ENCODE peak calls at places on chromosome 17, in nine cellular contexts. A is NCI-H748 treated with DMSO at 0.1 percent for 48 hours; U is nucleus accumbens; Z is tibial artery; H is skeletal muscle cell; F is GM19239; O is activated CD8-positive, alpha-beta memory T cell treated with anti-CD3 and anti-CD28 coated beads, Interleukin-2, amount 10 ng/mL, durations not matched to agents 7 days and 5 days; S is stimulated activated naive CD4-positive, alpha-beta T cell; L is fibroblast of mammary gland. T is an unnamed sample.

GRCh38 chr17:72034000-72034399 is 86.8 kb upstream of the SOX9 start:
- DNase-seq in F (no peak), Z (no peak), L (no peak), O (no peak), H (no peak), U (no peak), S (no peak), A (no peak), T (no peak)

GRCh38 chr17:40176409-40177110 is 710 bp upstream of the RAPGEFL1 start:
- DNase-seq in U (no peak), F (no peak), O (no peak), L (no peak), A (no peak), H (no peak), Z (no peak), S (no peak), T (no peak)

GRCh38 chr17:28968269-28968913 is 17.1 kb upstream of the PHF12 start:
- DNase-seq in A (no peak), F (no peak), Z (no peak), S (no peak), O (no peak), H (no peak), U (no peak), L (no peak), T (no peak)

GRCh38 chr17:69729937-69730336 is 315.4 kb downstream of the MAP2K6 start:
- DNase-seq in Z (no peak), U (no peak), O (peak), S (no peak), A (no peak), F (no peak), H (no peak), L (peak), T (no peak)

GRCh38 chr17:34154916-34155730 is 100.0 kb upstream of the CCL2 start:
- DNase-seq in Z (no peak), S (no peak), U (peak), O (peak), F (no peak), L (no peak), H (no peak), A (no peak), T (peak)

GRCh38 chr17:49388692-49389513 is 25.8 kb downstream of the PHB1 start:
- DNase-seq in U (no peak), O (no peak), S (no peak), F (no peak), A (no peak), L (peak), H (no peak), Z (no peak), T (no peak)

GRCh38 chr17:39814497-39814896 is 49.6 kb downstream of the IKZF3 start:
- DNase-seq in F (no peak), L (no peak), Z (no peak), S (no peak), A (no peak), U (no peak), O (no peak), H (no peak), T (no peak)

GRCh38 chr17:16286009-16286946 is 67.0 kb downstream of the CENPV start:
- DNase-seq in L (peak), F (peak), H (peak), O (peak), U (no peak), Z (peak), A (no peak), S (peak), T (no peak)

GRCh38 chr17:76527430-76528111 is 9.9 kb downstream of the CYGB start:
- DNase-seq in O (peak), A (no peak), Z (no peak), S (peak), U (no peak), L (peak), H (peak), F (no peak), T (no peak)

GRCh38 chr17:45812102-45812501 is 28.0 kb downstream of the CRHR1 start:
- DNase-seq in H (no peak), U (no peak), A (no peak), S (no peak), F (no peak), Z (no peak), L (peak), O (no peak), T (no peak)

GRCh38 chr17:6701719-6702118 is 11.4 kb downstream of the SLC13A5 start:
- DNase-seq in L (peak), A (no peak), O (peak), U (no peak), F (peak), S (no peak), Z (no peak), H (no peak), T (peak)

GRCh38 chr17:50064253-50064991 is 8.5 kb downstream of the ITGA3 start:
- DNase-seq in S (no peak), Z (peak), A (no peak), U (no peak), O (no peak), F (no peak), H (peak), L (peak), T (no peak)

GRCh38 chr17:32331243-32332040 is 10.5 kb downstream of the C17orf75 start:
- DNase-seq in O (no peak), U (no peak), A (no peak), Z (no peak), L (no peak), F (no peak), H (no peak), S (no peak), T (no peak)

GRCh38 chr17:8673621-8674020 is 43.1 kb upstream of the MYH10 start:
- DNase-seq in A (no peak), Z (peak), F (no peak), S (no peak), L (peak), H (peak), U (no peak), O (no peak), T (no peak)

GRCh38 chr17:48472485-48473281 is 42.7 kb upstream of the SKAP1 start:
- DNase-seq in O (peak), Z (no peak), F (no peak), L (peak), U (no peak), S (no peak), H (peak), A (no peak), T (no peak)

GRCh38 chr17:38800237-38800760 is 943 bp upstream of the PIP4K2B start:
- DNase-seq in A (no peak), Z (no peak), F (no peak), O (no peak), H (no peak), L (peak), U (no peak), S (no peak), T (no peak)

GRCh38 chr17:10631048-10631700 is 25.9 kb downstream of the MYH3 start:
- DNase-seq in S (no peak), Z (no peak), A (peak), O (peak), L (peak), U (no peak), H (no peak), F (no peak), T (no peak)

GRCh38 chr17:57518587-57519118 is 226.4 kb downstream of the CCDC182 start:
- DNase-seq in S (no peak), F (no peak), L (no peak), H (no peak), Z (no peak), A (no peak), O (no peak), U (no peak), T (no peak)

GRCh38 chr17:41518789-41519449 is at the start of gene KRT15:
- DNase-seq in S (no peak), L (peak), F (no peak), Z (no peak), H (no peak), O (no peak), U (no peak), A (no peak), T (peak)

GRCh38 chr17:38673714-38674012 is 1.1 kb downstream of the EPOP start:
- DNase-seq in F (no peak), O (no peak), H (no peak), U (no peak), A (no peak), L (no peak), Z (no peak), S (no peak), T (no peak)

GRCh38 chr17:59366773-59367656 is 35.6 kb downstream of the YPEL2 start:
- DNase-seq in O (no peak), A (peak), U (no peak), L (peak), F (no peak), Z (peak), H (no peak), S (no peak), T (no peak)

GRCh38 chr17:81498953-81499600 is 13.5 kb downstream of the ACTG1 start:
- DNase-seq in S (no peak), Z (no peak), U (no peak), F (no peak), H (no peak), A (no peak), O (no peak), L (no peak), T (no peak)

GRCh38 chr17:330993-331701 is 21.5 kb downstream of the RPH3AL start:
- DNase-seq in A (no peak), F (no peak), O (no peak), H (no peak), Z (peak), S (peak), U (no peak), L (no peak), T (peak)

GRCh38 chr17:44293509-44294226 is 14.7 kb upstream of the RUNDC3A start:
- DNase-seq in F (no peak), S (no peak), O (no peak), H (no peak), L (no peak), A (no peak), U (no peak), Z (no peak), T (no peak)

GRCh38 chr17:50206604-50207293 is 5.3 kb upstream of the COL1A1 start:
- DNase-seq in O (no peak), F (no peak), S (no peak), Z (peak), U (no peak), A (no peak), H (no peak), L (peak), T (no peak)

GRCh38 chr17:66676421-66676820 is 158.5 kb upstream of the CACNG5 start:
- DNase-seq in F (no peak), Z (no peak), S (no peak), L (peak), A (peak), U (no peak), H (no peak), O (no peak), T (no peak)

GRCh38 chr17:32495347-32496253 is 8.8 kb downstream of the CDK5R1 start:
- DNase-seq in S (no peak), U (no peak), A (no peak), L (peak), F (no peak), O (no peak), H (no peak), Z (no peak), T (no peak)

GRCh38 chr17:69075823-69076222 is 15.1 kb upstream of the ABCA9 start:
- DNase-seq in H (no peak), A (no peak), L (no peak), F (no peak), U (no peak), S (no peak), Z (no peak), O (no peak), T (no peak)

GRCh38 chr17:73343168-73343634 is 31.4 kb upstream of the CDC42EP4 start:
- DNase-seq in S (no peak), L (peak), A (no peak), F (no peak), Z (peak), U (peak), O (no peak), H (peak), T (peak)

GRCh38 chr17:731943-732787 is at the start of gene TLCD3A:
- DNase-seq in H (no peak), U (no peak), S (peak), F (peak), A (no peak), O (peak), Z (peak), L (peak), T (peak)

T was measured in dorsolateral prefrontal cortex.